ENCODE peak calls at places on chromosomes 13 and 19, in six cellular contexts. G is GM12865, E is astrocyte of the spinal cord, Q is epithelial cell of esophagus, F is fibroblast of the aortic adventitia, A is AG04450. W is an unnamed sample.

GRCh38 chr13:24784319-24784718 is 20.4 kb downstream of the RNF17 start:
- DNase-seq in G (no peak), E (no peak), Q (peak; percentile 71), F (no peak), A (no peak), W (no peak)

GRCh38 chr13:50244355-50244912 is 229.2 kb downstream of the KCNRG start:
- DNase-seq in G (peak; percentile 14), E (no peak), Q (no peak), F (no peak), A (no peak), W (no peak)

GRCh38 chr13:31477961-31478360 is 261.4 kb upstream of the RXFP2 start:
- DNase-seq in G (no peak), E (peak; percentile 78), Q (no peak), F (peak; percentile 59), A (no peak), W (no peak)

GRCh38 chr13:89695343-89696257 is 1651.9 kb upstream of the MIR17HG start:
- DNase-seq in G (peak; percentile 2), E (peak; percentile 61), Q (peak; percentile 63), F (peak; percentile 11), A (peak; percentile 6), W (peak; percentile 7)

GRCh38 chr13:111082240-111082639 is 32.9 kb upstream of the ARHGEF7 start:
- DNase-seq in G (no peak), E (no peak), Q (no peak), F (no peak), A (no peak), W (no peak)

GRCh38 chr19:1691589-1692290 is 39.3 kb upstream of the TCF3 start:
- DNase-seq in G (no peak), E (no peak), Q (no peak), F (no peak), A (no peak), W (peak; percentile 11)

GRCh38 chr13:35764359-35765015 is 288.0 kb upstream of the MAB21L1 start:
- DNase-seq in G (no peak), E (peak; percentile 74), Q (no peak), F (peak; percentile 40), A (no peak), W (no peak)

GRCh38 chr13:90615767-90616166 is 731.7 kb upstream of the MIR17HG start:
- DNase-seq in G (no peak), E (no peak), Q (no peak), F (no peak), A (no peak), W (no peak)

GRCh38 chr19:2070436-2070827 is 19.4 kb upstream of the MKNK2 start:
- DNase-seq in G (no peak), E (no peak), Q (no peak), F (no peak), A (no peak), W (no peak)

GRCh38 chr19:35501684-35502083 is 11.4 kb upstream of the KRTDAP start:
- DNase-seq in G (no peak), E (no peak), Q (no peak), F (no peak), A (no peak), W (no peak)

GRCh38 chr19:30669329-30670010 is 297.3 kb downstream of the ZNF536 start:
- DNase-seq in G (peak; percentile 37), E (peak; percentile 32), Q (peak; percentile 23), F (peak; percentile 42), A (no peak), W (peak; percentile 52)

GRCh38 chr13:113762538-113762937 is 3.5 kb downstream of the TMEM255B start:
- DNase-seq in G (no peak), E (no peak), Q (no peak), F (no peak), A (no peak), W (no peak)

GRCh38 chr13:59672445-59672844 is 491.3 kb downstream of the DIAPH3 start:
- DNase-seq in G (no peak), E (no peak), Q (no peak), F (no peak), A (no peak), W (no peak)

GRCh38 chr13:74287672-74288169 is 153.5 kb upstream of the KLF12 start:
- DNase-seq in G (peak; percentile 82), E (peak; percentile 83), Q (peak; percentile 60), F (peak; percentile 61), A (peak; percentile 30), W (peak; percentile 54)

GRCh38 chr13:36275190-36276002 is 22.2 kb downstream of the CCDC169 start:
- DNase-seq in G (peak; percentile 59), E (peak; percentile 82), Q (peak; percentile 69), F (peak; percentile 89), A (peak; percentile 34), W (no peak)

GRCh38 chr19:8438236-8438635 is 6.5 kb upstream of the HNRNPM start:
- DNase-seq in G (no peak), E (no peak), Q (no peak), F (no peak), A (no peak), W (no peak)

GRCh38 chr13:96499646-96500045 is 409.7 kb downstream of the HS6ST3 start:
- DNase-seq in G (no peak), E (no peak), Q (no peak), F (no peak), A (no peak), W (no peak)

GRCh38 chr13:55298201-55298600 is 1842.5 kb upstream of the PRR20A start:
- DNase-seq in G (no peak), E (no peak), Q (no peak), F (no peak), A (no peak), W (no peak)

GRCh38 chr13:44726777-44727176 is 150.6 kb upstream of the TSC22D1 start:
- DNase-seq in G (no peak), E (no peak), Q (peak; percentile 68), F (no peak), A (no peak), W (no peak)

DNA sequence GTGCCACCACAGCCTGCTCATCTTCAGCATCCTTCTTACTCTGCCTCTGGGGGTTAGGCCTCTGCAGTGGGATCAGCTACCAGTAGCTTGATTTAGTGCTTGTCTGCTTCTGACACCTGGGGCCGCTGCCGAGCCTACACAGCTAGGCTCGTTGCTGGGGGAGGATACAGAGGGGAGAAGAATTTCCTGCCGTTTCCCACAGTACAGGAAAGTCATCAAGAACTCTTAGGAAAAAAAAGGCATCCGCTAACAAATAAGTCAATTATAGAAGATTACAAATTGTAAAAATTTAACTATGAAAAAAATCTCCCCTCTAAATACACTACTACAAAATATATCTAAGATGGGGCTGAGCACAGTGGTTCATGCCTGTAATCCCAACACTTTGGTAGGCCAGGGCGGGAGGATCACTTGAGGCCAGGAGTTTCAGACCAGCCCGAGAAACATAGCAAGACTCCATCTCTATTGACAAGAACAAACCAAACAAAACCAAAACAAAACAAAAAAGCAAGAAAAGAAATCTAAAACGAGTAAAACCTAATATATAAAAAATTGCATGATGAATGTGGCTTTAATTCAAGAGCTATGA is 26.7 kb downstream of the LATS2 start:
- DNase-seq in G (no peak), E (peak; percentile 63), Q (no peak), F (peak; percentile 43), A (no peak), W (peak; percentile 38)
- TF ChIP-seq CTCF in G (no peak), E (peak; percentile 39), Q (no peak), F (peak; percentile 27), A (no peak), W (no peak)

DNA sequence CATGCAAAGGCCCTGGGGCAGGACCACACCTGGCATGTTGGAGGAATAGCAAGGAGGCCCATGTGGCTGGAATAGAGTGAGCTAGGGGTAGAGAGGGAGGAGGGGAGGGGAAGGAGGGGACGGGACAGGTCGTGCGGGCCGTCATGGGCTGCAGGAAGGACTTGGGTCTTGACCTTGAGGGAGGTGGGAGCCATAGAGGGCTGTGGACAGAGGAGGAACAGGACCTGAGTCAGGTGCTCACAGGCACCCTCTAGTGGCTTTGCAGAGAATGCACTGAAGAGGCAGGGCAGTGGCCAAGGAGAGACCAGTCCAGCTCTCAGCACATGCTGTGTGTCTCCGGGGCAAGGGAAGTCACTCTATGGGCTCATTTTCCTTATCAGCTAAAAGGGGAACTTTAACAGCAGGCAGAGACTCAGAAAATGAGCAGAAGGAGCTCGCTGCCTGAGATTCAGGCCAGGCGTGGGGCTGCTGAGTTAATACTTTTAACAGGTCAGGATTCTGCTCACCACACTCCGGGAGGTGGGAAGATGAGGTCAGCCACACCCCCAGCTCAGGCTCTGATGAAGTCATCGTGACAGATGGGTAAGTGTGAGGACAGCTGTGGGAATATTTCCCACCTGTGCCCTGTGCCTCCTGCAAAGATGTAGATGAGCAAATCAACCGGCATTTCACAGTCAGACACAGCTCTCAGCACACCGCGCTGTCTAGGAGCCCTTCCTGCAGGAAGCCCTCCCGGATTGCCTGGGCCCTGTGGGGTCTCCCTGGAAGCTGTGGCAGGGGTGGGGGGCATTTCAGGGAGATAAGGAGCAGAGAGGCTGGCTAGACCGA is 6.0 kb upstream of the TNFAIP8L1 start:
- DNase-seq in G (peak; percentile 69), E (peak; percentile 78), Q (peak; percentile 87), F (peak; percentile 61), A (peak; percentile 57), W (peak; percentile 71)
- TF ChIP-seq CTCF in G (peak; percentile 91), E (peak; percentile 94), Q (peak; percentile 88), F (peak; percentile 81), A (peak; percentile 87), W (peak; percentile 83)

DNA sequence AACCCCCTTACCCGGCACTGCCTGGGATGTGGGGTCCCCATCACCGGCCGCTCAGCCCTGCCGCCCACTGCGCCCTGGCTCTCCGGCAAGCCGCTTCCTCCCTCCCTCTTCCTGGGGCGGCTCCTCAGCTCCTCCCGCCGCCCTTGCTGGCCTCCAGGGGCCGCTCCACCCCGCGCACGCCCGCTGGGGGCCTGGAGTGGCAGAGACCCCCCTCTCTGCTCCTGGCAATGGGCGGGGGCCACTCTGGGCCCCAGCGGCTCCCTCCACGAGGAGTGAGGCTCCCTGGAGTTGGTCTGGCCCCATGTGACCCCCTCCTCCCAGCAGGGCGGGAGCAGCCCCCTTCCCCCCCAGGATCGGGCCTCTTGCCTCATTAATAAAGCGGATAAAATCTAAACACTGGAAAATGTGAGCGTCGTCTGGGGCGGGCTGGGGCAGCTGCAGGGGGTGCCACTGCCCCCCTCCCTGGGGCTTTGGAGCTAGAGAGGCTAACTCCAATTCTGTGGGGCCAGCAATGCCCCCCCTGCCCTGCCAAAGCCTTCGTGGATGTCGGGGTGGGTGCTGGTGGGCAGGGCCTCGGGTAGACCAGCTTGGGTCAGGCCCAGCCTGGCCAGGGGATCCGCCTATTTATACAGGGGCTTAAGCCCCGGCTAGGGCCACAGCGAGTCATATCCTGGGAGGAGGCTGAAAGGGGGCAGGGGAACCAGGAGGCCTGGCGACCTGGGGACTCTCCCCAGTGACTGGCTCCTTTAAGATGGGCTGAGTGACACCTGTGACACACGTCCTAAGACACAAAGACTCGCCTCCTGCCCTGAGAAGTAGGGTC is at the start of gene PTGER1:
- DNase-seq in G (no peak), E (peak; percentile 23), Q (peak; percentile 37), F (peak; percentile 25), A (no peak), W (peak; percentile 68)
- TF ChIP-seq CTCF in G (no peak), E (peak; percentile 50), Q (peak; percentile 29), F (peak; percentile 45), A (peak; percentile 53), W (no peak)

GRCh38 chr19:49592486-49593232 is 1.7 kb downstream of the PRR12 start:
- DNase-seq in G (peak; percentile 45), E (no peak), Q (peak; percentile 80), F (no peak), A (no peak), W (peak; percentile 61)

GRCh38 chr19:49591731-49592485 is 926 bp downstream of the PRR12 start:
- DNase-seq in G (peak; percentile 58), E (peak; percentile 45), Q (peak; percentile 60), F (peak; percentile 41), A (no peak), W (peak; percentile 36)

GRCh38 chr19:49589391-49589790 is 1.6 kb upstream of the PRR12 start:
- DNase-seq in G (no peak), E (no peak), Q (no peak), F (no peak), A (no peak), W (no peak)

GRCh38 chr19:49590071-49590970 is 661 bp upstream of the PRR12 start:
- DNase-seq in G (peak; percentile 98), E (peak; percentile 97), Q (peak; percentile 98), F (peak; percentile 96), A (peak; percentile 88), W (peak; percentile 94)

GRCh38 chr19:49590971-49591730 is at the start of gene PRR12:
- DNase-seq in G (peak; percentile 87), E (peak; percentile 67), Q (peak; percentile 80), F (peak; percentile 75), A (peak; percentile 32), W (peak; percentile 91)
- TF ChIP-seq CTCF in G (no peak), E (no peak), Q (no peak), F (no peak), A (no peak), W (no peak)